ENCODE peak calls at places on chromosome 11, in six cellular contexts. Z, Y, S, I, G and P are unnamed samples.

GRCh38 chr11:110908401-110909106 is 196.3 kb upstream of the ARHGAP20 start:
- DNase-seq in Z (no peak), Y (no peak), S (peak; percentile 53), I (peak; percentile 8), G (no peak), P (no peak)

GRCh38 chr11:93525601-93526000 is 17.6 kb downstream of the SMCO4 start:
- DNase-seq in Z (no peak), Y (no peak), S (peak; percentile 21), I (no peak), G (no peak), P (peak; percentile 65)

GRCh38 chr11:8913961-8914660 is 3.1 kb downstream of the AKIP1 start:
- DNase-seq in Z (peak; percentile 48), Y (no peak), S (peak; percentile 58), I (peak; percentile 29), G (no peak), P (no peak)

GRCh38 chr11:36019722-36020121 is 75.9 kb downstream of the LDLRAD3 start:
- DNase-seq in Z (no peak), Y (no peak), S (no peak), I (no peak), G (no peak), P (no peak)

GRCh38 chr11:63663809-63664208 is 7.4 kb downstream of the ATL3 start:
- DNase-seq in Z (no peak), Y (no peak), S (no peak), I (peak; percentile 38), G (no peak), P (no peak)

GRCh38 chr11:110433393-110434333 is 3.9 kb downstream of the FDX1 start:
- DNase-seq in Z (no peak), Y (no peak), S (no peak), I (peak; percentile 16), G (no peak), P (no peak)

GRCh38 chr11:2393941-2394817 is 6.4 kb upstream of the TSSC4 start:
- DNase-seq in Z (no peak), Y (no peak), S (no peak), I (no peak), G (no peak), P (no peak)

GRCh38 chr11:56905936-56906335 is 82.8 kb upstream of the OR5AK2 start:
- DNase-seq in Z (no peak), Y (no peak), S (no peak), I (no peak), G (no peak), P (no peak)

GRCh38 chr11:69215216-69215615 is 59.5 kb downstream of the SMIM38 start:
- DNase-seq in Z (no peak), Y (no peak), S (no peak), I (no peak), G (no peak), P (no peak)

GRCh38 chr11:118106789-118107335 is 20.1 kb upstream of the SMIM35 start:
- DNase-seq in Z (no peak), Y (no peak), S (no peak), I (peak; percentile 16), G (no peak), P (no peak)

GRCh38 chr11:113663567-113663966 is 42.5 kb downstream of the TMPRSS5 start:
- DNase-seq in Z (no peak), Y (no peak), S (peak; percentile 34), I (no peak), G (no peak), P (no peak)

GRCh38 chr11:68843703-68844312 is 2.1 kb upstream of the CPT1A start:
- DNase-seq in Z (peak; percentile 77), Y (no peak), S (peak; percentile 84), I (peak; percentile 51), G (peak; percentile 52), P (no peak)

GRCh38 chr11:116202922-116203321 is 569.9 kb downstream of the BUD13 start:
- DNase-seq in Z (no peak), Y (no peak), S (no peak), I (no peak), G (no peak), P (no peak)

GRCh38 chr11:126405374-126405773 is 49.9 kb downstream of the ST3GAL4 start:
- DNase-seq in Z (no peak), Y (no peak), S (no peak), I (no peak), G (no peak), P (no peak)

GRCh38 chr11:65410936-65411680 is 11.5 kb upstream of the NEAT1 start:
- DNase-seq in Z (no peak), Y (no peak), S (no peak), I (no peak), G (no peak), P (no peak)

GRCh38 chr11:90204832-90205646 is 17.8 kb downstream of the CHORDC1 start:
- DNase-seq in Z (no peak), Y (no peak), S (peak; percentile 58), I (peak; percentile 69), G (no peak), P (no peak)

GRCh38 chr11:8964324-8965320 is at the start of gene TMEM9B:
- DNase-seq in Z (peak; percentile 79), Y (peak; percentile 54), S (peak; percentile 95), I (peak; percentile 92), G (peak; percentile 59), P (peak; percentile 92)

GRCh38 chr11:34281256-34281655 is 76.6 kb downstream of the ABTB2 start:
- DNase-seq in Z (no peak), Y (no peak), S (no peak), I (peak; percentile 35), G (no peak), P (no peak)

GRCh38 chr11:44634401-44635281 is 69.2 kb downstream of the CD82 start:
- DNase-seq in Z (peak; percentile 29), Y (peak; percentile 17), S (peak; percentile 92), I (peak; percentile 60), G (no peak), P (peak; percentile 87)

GRCh38 chr11:130063398-130063797 is 6.3 kb upstream of the APLP2 start:
- DNase-seq in Z (no peak), Y (no peak), S (no peak), I (no peak), G (no peak), P (no peak)

GRCh38 chr11:78427615-78428272 is 10.1 kb upstream of the GAB2 start:
- DNase-seq in Z (no peak), Y (no peak), S (no peak), I (no peak), G (no peak), P (no peak)

GRCh38 chr11:8338138-8338537 is 74.5 kb upstream of the LMO1 start:
- DNase-seq in Z (peak; percentile 19), Y (no peak), S (peak; percentile 57), I (peak; percentile 40), G (no peak), P (no peak)

GRCh38 chr11:66568124-66568916 is at the start of gene CTSF:
- DNase-seq in Z (peak; percentile 77), Y (peak; percentile 43), S (no peak), I (peak; percentile 83), G (peak; percentile 59), P (peak; percentile 83)

GRCh38 chr11:12687740-12688139 is 13.5 kb downstream of the TEAD1 start:
- DNase-seq in Z (no peak), Y (no peak), S (no peak), I (no peak), G (no peak), P (no peak)

GRCh38 chr11:100576044-100577021 is 110.8 kb upstream of the ARHGAP42 start:
- DNase-seq in Z (no peak), Y (no peak), S (peak; percentile 75), I (peak; percentile 52), G (no peak), P (no peak)

GRCh38 chr11:86288776-86289507 is 13.1 kb upstream of the HIKESHI start:
- DNase-seq in Z (no peak), Y (no peak), S (no peak), I (no peak), G (no peak), P (no peak)